ENCODE peak calls at places on chromosomes 4 and X, in nine cellular contexts. One of them, this sample, is unnamed.

GRCh38 chr4:16752150-16752549 is 146.3 kb downstream of the LDB2 start:
- DNase-seq in WTC11: no peak
- DNase-seq in hepatocyte: no peak
- DNase-seq in RWPE1: no peak
- DNase-seq in K562: no peak
- DNase-seq in AG10803: no peak
- DNase-seq in lung: no peak
- DNase-seq in lower leg skin: no peak
- DNase-seq in omental fat pad: no peak
- DNase-seq in this sample: no peak

GRCh38 chr4:42750091-42750490 is 93.2 kb upstream of the ATP8A1 start:
- DNase-seq in WTC11: no peak
- DNase-seq in hepatocyte: peak; percentile 16
- DNase-seq in RWPE1: no peak
- DNase-seq in K562: no peak
- DNase-seq in AG10803: no peak
- DNase-seq in lung: no peak
- DNase-seq in lower leg skin: no peak
- DNase-seq in omental fat pad: no peak
- DNase-seq in this sample: no peak

GRCh38 chrX:10177620-10178019 is 20.8 kb downstream of the CLCN4 start:
- DNase-seq in WTC11: no peak
- DNase-seq in hepatocyte: no peak
- DNase-seq in RWPE1: no peak
- DNase-seq in K562: no peak
- DNase-seq in AG10803: peak; percentile 85
- DNase-seq in lung: no peak
- DNase-seq in lower leg skin: no peak
- DNase-seq in omental fat pad: no peak
- DNase-seq in this sample: no peak

GRCh38 chr4:148312996-148313490 is 129.2 kb downstream of the NR3C2 start:
- DNase-seq in WTC11: no peak
- DNase-seq in hepatocyte: no peak
- DNase-seq in RWPE1: no peak
- DNase-seq in K562: no peak
- DNase-seq in AG10803: no peak
- DNase-seq in lung: no peak
- DNase-seq in lower leg skin: no peak
- DNase-seq in omental fat pad: no peak
- DNase-seq in this sample: no peak

GRCh38 chr4:78565971-78566372 is 14.4 kb downstream of the ANXA3 start:
- DNase-seq in WTC11: no peak
- DNase-seq in hepatocyte: peak; percentile 69
- DNase-seq in RWPE1: peak; percentile 73
- DNase-seq in K562: no peak
- DNase-seq in AG10803: peak; percentile 73
- DNase-seq in lung: no peak
- DNase-seq in lower leg skin: no peak
- DNase-seq in omental fat pad: no peak
- DNase-seq in this sample: no peak

GRCh38 chr4:139900964-139901376 is 235.4 kb downstream of the MGST2 start:
- DNase-seq in WTC11: no peak
- DNase-seq in hepatocyte: no peak
- DNase-seq in RWPE1: peak; percentile 13
- DNase-seq in K562: no peak
- DNase-seq in AG10803: no peak
- DNase-seq in lung: no peak
- DNase-seq in lower leg skin: no peak
- DNase-seq in omental fat pad: no peak
- DNase-seq in this sample: no peak

GRCh38 chr4:169312690-169313422 is 42.1 kb upstream of the SH3RF1 start:
- DNase-seq in WTC11: no peak
- DNase-seq in hepatocyte: no peak
- DNase-seq in RWPE1: no peak
- DNase-seq in K562: no peak
- DNase-seq in AG10803: no peak
- DNase-seq in lung: no peak
- DNase-seq in lower leg skin: no peak
- DNase-seq in omental fat pad: no peak
- DNase-seq in this sample: no peak

GRCh38 chrX:9729161-9729885 is 36.3 kb downstream of the GPR143 start:
- DNase-seq in WTC11: no peak
- DNase-seq in hepatocyte: no peak
- DNase-seq in RWPE1: no peak
- DNase-seq in K562: no peak
- DNase-seq in AG10803: peak; percentile 51
- DNase-seq in lung: no peak
- DNase-seq in lower leg skin: no peak
- DNase-seq in omental fat pad: no peak
- DNase-seq in this sample: no peak

GRCh38 chr4:128385683-128386304 is 98.2 kb upstream of the PGRMC2 start:
- DNase-seq in WTC11: no peak
- DNase-seq in hepatocyte: no peak
- DNase-seq in RWPE1: peak; percentile 80
- DNase-seq in K562: no peak
- DNase-seq in AG10803: peak; percentile 81
- DNase-seq in lung: no peak
- DNase-seq in lower leg skin: peak; percentile 37
- DNase-seq in omental fat pad: no peak
- DNase-seq in this sample: peak; percentile 17
- TF ChIP-seq CTCF in WTC11: no peak
- TF ChIP-seq CTCF in hepatocyte: peak; percentile 16
- TF ChIP-seq CTCF in RWPE1: no peak
- TF ChIP-seq CTCF in K562: peak; percentile 70
- TF ChIP-seq CTCF in AG10803: peak; percentile 44
- TF ChIP-seq CTCF in lung: no peak
- TF ChIP-seq CTCF in lower leg skin: no peak
- TF ChIP-seq CTCF in omental fat pad: no peak
- TF ChIP-seq CTCF in this sample: no peak

GRCh38 chr4:73131281-73131680 is 61.8 kb upstream of the COX18 start:
- DNase-seq in WTC11: no peak
- DNase-seq in hepatocyte: no peak
- DNase-seq in RWPE1: no peak
- DNase-seq in K562: no peak
- DNase-seq in AG10803: no peak
- DNase-seq in lung: no peak
- DNase-seq in lower leg skin: no peak
- DNase-seq in omental fat pad: no peak
- DNase-seq in this sample: no peak

GRCh38 chr4:73133784-73134183 is 64.3 kb upstream of the COX18 start:
- DNase-seq in WTC11: no peak
- DNase-seq in hepatocyte: no peak
- DNase-seq in RWPE1: no peak
- DNase-seq in K562: no peak
- DNase-seq in AG10803: no peak
- DNase-seq in lung: no peak
- DNase-seq in lower leg skin: no peak
- DNase-seq in omental fat pad: no peak
- DNase-seq in this sample: no peak

GRCh38 chr4:73129319-73129718 is 59.8 kb upstream of the COX18 start:
- DNase-seq in WTC11: no peak
- DNase-seq in hepatocyte: no peak
- DNase-seq in RWPE1: no peak
- DNase-seq in K562: no peak
- DNase-seq in AG10803: no peak
- DNase-seq in lung: no peak
- DNase-seq in lower leg skin: no peak
- DNase-seq in omental fat pad: no peak
- DNase-seq in this sample: no peak

GRCh38 chr4:73127839-73128448 is 58.4 kb upstream of the COX18 start:
- DNase-seq in WTC11: peak; percentile 10
- DNase-seq in hepatocyte: peak; percentile 35
- DNase-seq in RWPE1: peak; percentile 3
- DNase-seq in K562: no peak
- DNase-seq in AG10803: peak; percentile 11
- DNase-seq in lung: no peak
- DNase-seq in lower leg skin: no peak
- DNase-seq in omental fat pad: no peak
- DNase-seq in this sample: peak; percentile 11
- TF ChIP-seq CTCF in WTC11: no peak
- TF ChIP-seq CTCF in hepatocyte: peak; percentile 26
- TF ChIP-seq CTCF in RWPE1: no peak
- TF ChIP-seq CTCF in K562: peak; percentile 24
- TF ChIP-seq CTCF in AG10803: peak; percentile 37
- TF ChIP-seq CTCF in lung: no peak
- TF ChIP-seq CTCF in lower leg skin: no peak
- TF ChIP-seq CTCF in omental fat pad: no peak
- TF ChIP-seq CTCF in this sample: no peak

GRCh38 chr4:175810360-175810759 is 1.7 kb downstream of the GPM6A start:
- DNase-seq in WTC11: no peak
- DNase-seq in hepatocyte: no peak
- DNase-seq in RWPE1: no peak
- DNase-seq in K562: no peak
- DNase-seq in AG10803: no peak
- DNase-seq in lung: no peak
- DNase-seq in lower leg skin: no peak
- DNase-seq in omental fat pad: no peak
- DNase-seq in this sample: no peak

GRCh38 chr4:175805863-175806262 is 6.2 kb downstream of the GPM6A start:
- DNase-seq in WTC11: no peak
- DNase-seq in hepatocyte: no peak
- DNase-seq in RWPE1: no peak
- DNase-seq in K562: no peak
- DNase-seq in AG10803: no peak
- DNase-seq in lung: no peak
- DNase-seq in lower leg skin: no peak
- DNase-seq in omental fat pad: no peak
- DNase-seq in this sample: no peak

GRCh38 chr4:175807596-175807995 is 4.5 kb downstream of the GPM6A start:
- DNase-seq in WTC11: no peak
- DNase-seq in hepatocyte: no peak
- DNase-seq in RWPE1: no peak
- DNase-seq in K562: no peak
- DNase-seq in AG10803: no peak
- DNase-seq in lung: no peak
- DNase-seq in lower leg skin: no peak
- DNase-seq in omental fat pad: no peak
- DNase-seq in this sample: no peak

GRCh38 chr4:175802988-175803387 is 9.1 kb downstream of the GPM6A start:
- DNase-seq in WTC11: no peak
- DNase-seq in hepatocyte: no peak
- DNase-seq in RWPE1: no peak
- DNase-seq in K562: no peak
- DNase-seq in AG10803: no peak
- DNase-seq in lung: no peak
- DNase-seq in lower leg skin: no peak
- DNase-seq in omental fat pad: no peak
- DNase-seq in this sample: no peak

DNA sequence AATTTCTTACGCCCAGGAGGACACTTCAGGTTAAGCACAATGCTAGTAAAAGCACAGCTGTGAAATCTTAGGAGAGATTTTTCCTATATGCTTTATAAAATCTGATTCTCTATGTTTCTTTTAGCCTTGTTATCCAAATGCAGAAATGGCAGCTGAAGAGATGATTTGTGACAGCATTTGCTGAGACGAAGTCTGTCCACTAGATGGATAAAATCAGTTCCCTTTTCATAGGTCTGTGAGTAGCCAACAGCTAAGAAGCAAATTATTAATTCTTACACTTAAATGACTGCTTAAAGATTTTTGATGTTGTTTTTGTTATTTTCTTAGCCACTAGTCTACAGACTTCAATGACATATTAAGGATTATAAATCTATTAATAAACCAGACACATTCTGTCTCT is 5.3 kb downstream of the GPM6A start:
- DNase-seq in WTC11: no peak
- DNase-seq in hepatocyte: no peak
- DNase-seq in RWPE1: no peak
- DNase-seq in K562: no peak
- DNase-seq in AG10803: no peak
- DNase-seq in lung: no peak
- DNase-seq in lower leg skin: no peak
- DNase-seq in omental fat pad: no peak
- DNase-seq in this sample: no peak
- TF ChIP-seq CTCF in WTC11: no peak
- TF ChIP-seq CTCF in hepatocyte: no peak
- TF ChIP-seq CTCF in RWPE1: no peak
- TF ChIP-seq CTCF in K562: no peak
- TF ChIP-seq CTCF in AG10803: no peak
- TF ChIP-seq CTCF in lung: no peak
- TF ChIP-seq CTCF in lower leg skin: no peak
- TF ChIP-seq CTCF in omental fat pad: no peak
- TF ChIP-seq CTCF in this sample: no peak

GRCh38 chrX:103845165-103845653 is 13.2 kb upstream of the RAB9B start:
- DNase-seq in WTC11: peak; percentile 69
- DNase-seq in hepatocyte: peak; percentile 75
- DNase-seq in RWPE1: peak; percentile 46
- DNase-seq in K562: peak; percentile 23
- DNase-seq in AG10803: peak; percentile 85
- DNase-seq in lung: peak; percentile 56
- DNase-seq in lower leg skin: peak; percentile 32
- DNase-seq in omental fat pad: peak; percentile 37
- DNase-seq in this sample: peak; percentile 40
- TF ChIP-seq CTCF in WTC11: no peak
- TF ChIP-seq CTCF in hepatocyte: peak; percentile 85
- TF ChIP-seq CTCF in RWPE1: peak; percentile 64
- TF ChIP-seq CTCF in K562: peak; percentile 63
- TF ChIP-seq CTCF in AG10803: peak; percentile 69
- TF ChIP-seq CTCF in lung: peak; percentile 51
- TF ChIP-seq CTCF in lower leg skin: no peak
- TF ChIP-seq CTCF in omental fat pad: no peak
- TF ChIP-seq CTCF in this sample: peak; percentile 61

GRCh38 chrX:119194631-119195030 is 41.5 kb upstream of the PGRMC1 start:
- DNase-seq in WTC11: no peak
- DNase-seq in hepatocyte: peak; percentile 19
- DNase-seq in RWPE1: no peak
- DNase-seq in K562: no peak
- DNase-seq in AG10803: peak; percentile 48
- DNase-seq in lung: no peak
- DNase-seq in lower leg skin: no peak
- DNase-seq in omental fat pad: no peak
- DNase-seq in this sample: no peak
- TF ChIP-seq CTCF in WTC11: no peak
- TF ChIP-seq CTCF in hepatocyte: peak; percentile 35
- TF ChIP-seq CTCF in RWPE1: no peak
- TF ChIP-seq CTCF in K562: peak; percentile 52
- TF ChIP-seq CTCF in AG10803: peak; percentile 53
- TF ChIP-seq CTCF in lung: no peak
- TF ChIP-seq CTCF in lower leg skin: no peak
- TF ChIP-seq CTCF in omental fat pad: no peak
- TF ChIP-seq CTCF in this sample: no peak

GRCh38 chr4:111806331-111806730 is 338.9 kb upstream of the FAM241A start:
- DNase-seq in WTC11: peak; percentile 64
- DNase-seq in hepatocyte: peak; percentile 50
- DNase-seq in RWPE1: peak; percentile 3
- DNase-seq in K562: no peak
- DNase-seq in AG10803: no peak
- DNase-seq in lung: no peak
- DNase-seq in lower leg skin: no peak
- DNase-seq in omental fat pad: no peak
- DNase-seq in this sample: no peak
- TF ChIP-seq CTCF in WTC11: peak; percentile 21
- TF ChIP-seq CTCF in hepatocyte: no peak
- TF ChIP-seq CTCF in RWPE1: no peak
- TF ChIP-seq CTCF in K562: no peak
- TF ChIP-seq CTCF in AG10803: no peak
- TF ChIP-seq CTCF in lung: no peak
- TF ChIP-seq CTCF in lower leg skin: no peak
- TF ChIP-seq CTCF in omental fat pad: no peak
- TF ChIP-seq CTCF in this sample: no peak

This sample was measured in GM13976.